ENCODE peak calls at places on chromosomes 3 and 15, in seven cellular contexts. One of them, this sample, is unnamed.

GRCh38 chr3:72738752-72739520 is 109.3 kb downstream of the SHQ1 start:
- DNase-seq in choroid plexus epithelial cell: peak; percentile 11
- DNase-seq in brain microvascular endothelial cell: no peak
- DNase-seq in A673: peak; percentile 62
- DNase-seq in pancreas: peak; percentile 70
- DNase-seq in cardiac fibroblast: peak; percentile 18
- DNase-seq in upper lobe of right lung: peak; percentile 80
- DNase-seq in this sample: peak; percentile 50

GRCh38 chr3:169526246-169526645 is 137.3 kb downstream of the MECOM start:
- DNase-seq in upper lobe of right lung: no peak
- DNase-seq in cardiac fibroblast: no peak
- DNase-seq in A673: no peak
- DNase-seq in brain microvascular endothelial cell: no peak
- DNase-seq in choroid plexus epithelial cell: no peak
- DNase-seq in pancreas: no peak
- DNase-seq in this sample: no peak

GRCh38 chr3:159432721-159433300 is 555.8 kb upstream of the IL12A start:
- DNase-seq in cardiac fibroblast: no peak
- DNase-seq in pancreas: no peak
- DNase-seq in choroid plexus epithelial cell: peak; percentile 53
- DNase-seq in A673: no peak
- DNase-seq in upper lobe of right lung: no peak
- DNase-seq in brain microvascular endothelial cell: no peak
- DNase-seq in this sample: no peak

GRCh38 chr3:107578523-107578922 is 55.8 kb downstream of the BBX start:
- DNase-seq in upper lobe of right lung: no peak
- DNase-seq in choroid plexus epithelial cell: no peak
- DNase-seq in cardiac fibroblast: no peak
- DNase-seq in brain microvascular endothelial cell: no peak
- DNase-seq in A673: no peak
- DNase-seq in pancreas: no peak
- DNase-seq in this sample: no peak

GRCh38 chr3:10941972-10942371 is 50.6 kb upstream of the SLC6A1 start:
- DNase-seq in pancreas: no peak
- DNase-seq in upper lobe of right lung: peak; percentile 53
- DNase-seq in cardiac fibroblast: no peak
- DNase-seq in brain microvascular endothelial cell: no peak
- DNase-seq in choroid plexus epithelial cell: peak; percentile 26
- DNase-seq in A673: peak; percentile 31
- DNase-seq in this sample: no peak

GRCh38 chr15:68382286-68383007 is 49.5 kb downstream of the ITGA11 start:
- DNase-seq in cardiac fibroblast: no peak
- DNase-seq in choroid plexus epithelial cell: no peak
- DNase-seq in A673: no peak
- DNase-seq in brain microvascular endothelial cell: no peak
- DNase-seq in pancreas: no peak
- DNase-seq in upper lobe of right lung: peak; percentile 36
- DNase-seq in this sample: peak; percentile 13

GRCh38 chr3:172138792-172139507 is 99.6 kb downstream of the FNDC3B start:
- DNase-seq in pancreas: peak; percentile 42
- DNase-seq in brain microvascular endothelial cell: peak; percentile 65
- DNase-seq in upper lobe of right lung: no peak
- DNase-seq in cardiac fibroblast: peak; percentile 44
- DNase-seq in A673: peak; percentile 63
- DNase-seq in choroid plexus epithelial cell: peak; percentile 60
- DNase-seq in this sample: peak; percentile 61

GRCh38 chr15:90620379-90621134 is 90.8 kb downstream of the CRTC3 start:
- DNase-seq in choroid plexus epithelial cell: peak; percentile 21
- DNase-seq in cardiac fibroblast: no peak
- DNase-seq in A673: no peak
- DNase-seq in upper lobe of right lung: no peak
- DNase-seq in pancreas: no peak
- DNase-seq in brain microvascular endothelial cell: no peak
- DNase-seq in this sample: no peak

GRCh38 chr15:94411279-94411678 is 179.9 kb downstream of the MCTP2 start:
- DNase-seq in A673: peak; percentile 5
- DNase-seq in cardiac fibroblast: no peak
- DNase-seq in brain microvascular endothelial cell: no peak
- DNase-seq in upper lobe of right lung: no peak
- DNase-seq in choroid plexus epithelial cell: no peak
- DNase-seq in pancreas: no peak
- DNase-seq in this sample: no peak

GRCh38 chr15:57541805-57542504 is 49.7 kb upstream of the MYZAP start:
- DNase-seq in pancreas: peak; percentile 72
- DNase-seq in A673: peak; percentile 83
- DNase-seq in choroid plexus epithelial cell: peak; percentile 88
- DNase-seq in upper lobe of right lung: no peak
- DNase-seq in brain microvascular endothelial cell: peak; percentile 80
- DNase-seq in cardiac fibroblast: peak; percentile 88
- DNase-seq in this sample: peak; percentile 72

GRCh38 chr15:75171408-75171807 is 30.3 kb upstream of the C15orf39 start:
- DNase-seq in pancreas: no peak
- DNase-seq in cardiac fibroblast: peak; percentile 53
- DNase-seq in upper lobe of right lung: peak; percentile 67
- DNase-seq in choroid plexus epithelial cell: peak; percentile 80
- DNase-seq in A673: no peak
- DNase-seq in brain microvascular endothelial cell: peak; percentile 84
- DNase-seq in this sample: no peak

GRCh38 chr3:57733790-57734189 is 22.3 kb upstream of the SLMAP start:
- DNase-seq in upper lobe of right lung: no peak
- DNase-seq in cardiac fibroblast: no peak
- DNase-seq in pancreas: no peak
- DNase-seq in choroid plexus epithelial cell: no peak
- DNase-seq in brain microvascular endothelial cell: no peak
- DNase-seq in A673: no peak
- DNase-seq in this sample: no peak

GRCh38 chr3:179449621-179450020 is 1.6 kb downstream of the GNB4 start:
- DNase-seq in A673: no peak
- DNase-seq in pancreas: no peak
- DNase-seq in choroid plexus epithelial cell: peak; percentile 58
- DNase-seq in upper lobe of right lung: no peak
- DNase-seq in cardiac fibroblast: peak; percentile 40
- DNase-seq in brain microvascular endothelial cell: no peak
- DNase-seq in this sample: no peak

GRCh38 chr3:4976109-4976508 is 3.1 kb upstream of the BHLHE40 start:
- DNase-seq in brain microvascular endothelial cell: peak; percentile 74
- DNase-seq in cardiac fibroblast: peak; percentile 65
- DNase-seq in pancreas: peak; percentile 66
- DNase-seq in upper lobe of right lung: peak; percentile 78
- DNase-seq in choroid plexus epithelial cell: peak; percentile 83
- DNase-seq in A673: peak; percentile 78
- DNase-seq in this sample: peak; percentile 48

GRCh38 chr3:57675530-57675929 is 17.3 kb downstream of the DENND6A start:
- DNase-seq in A673: no peak
- DNase-seq in brain microvascular endothelial cell: no peak
- DNase-seq in upper lobe of right lung: no peak
- DNase-seq in cardiac fibroblast: no peak
- DNase-seq in pancreas: no peak
- DNase-seq in choroid plexus epithelial cell: no peak
- DNase-seq in this sample: no peak

GRCh38 chr15:77186518-77187095 is 115.7 kb upstream of the TSPAN3 start:
- DNase-seq in upper lobe of right lung: no peak
- DNase-seq in brain microvascular endothelial cell: no peak
- DNase-seq in choroid plexus epithelial cell: peak; percentile 81
- DNase-seq in A673: peak; percentile 65
- DNase-seq in pancreas: no peak
- DNase-seq in cardiac fibroblast: peak; percentile 68
- DNase-seq in this sample: no peak

GRCh38 chr3:78969483-78969882 is 798.3 kb downstream of the ROBO1 start:
- DNase-seq in upper lobe of right lung: no peak
- DNase-seq in choroid plexus epithelial cell: peak; percentile 62
- DNase-seq in pancreas: no peak
- DNase-seq in cardiac fibroblast: peak; percentile 72
- DNase-seq in A673: peak; percentile 92
- DNase-seq in brain microvascular endothelial cell: peak; percentile 58
- DNase-seq in this sample: no peak

GRCh38 chr3:9064853-9065252 is 101.6 kb upstream of the RAD18 start:
- DNase-seq in pancreas: no peak
- DNase-seq in choroid plexus epithelial cell: no peak
- DNase-seq in cardiac fibroblast: no peak
- DNase-seq in upper lobe of right lung: no peak
- DNase-seq in brain microvascular endothelial cell: no peak
- DNase-seq in A673: peak; percentile 83
- DNase-seq in this sample: no peak

GRCh38 chr3:32423534-32423933 is 31.9 kb downstream of the CMTM7 start:
- DNase-seq in cardiac fibroblast: no peak
- DNase-seq in upper lobe of right lung: no peak
- DNase-seq in choroid plexus epithelial cell: no peak
- DNase-seq in pancreas: no peak
- DNase-seq in brain microvascular endothelial cell: no peak
- DNase-seq in A673: no peak
- DNase-seq in this sample: no peak

DNA sequence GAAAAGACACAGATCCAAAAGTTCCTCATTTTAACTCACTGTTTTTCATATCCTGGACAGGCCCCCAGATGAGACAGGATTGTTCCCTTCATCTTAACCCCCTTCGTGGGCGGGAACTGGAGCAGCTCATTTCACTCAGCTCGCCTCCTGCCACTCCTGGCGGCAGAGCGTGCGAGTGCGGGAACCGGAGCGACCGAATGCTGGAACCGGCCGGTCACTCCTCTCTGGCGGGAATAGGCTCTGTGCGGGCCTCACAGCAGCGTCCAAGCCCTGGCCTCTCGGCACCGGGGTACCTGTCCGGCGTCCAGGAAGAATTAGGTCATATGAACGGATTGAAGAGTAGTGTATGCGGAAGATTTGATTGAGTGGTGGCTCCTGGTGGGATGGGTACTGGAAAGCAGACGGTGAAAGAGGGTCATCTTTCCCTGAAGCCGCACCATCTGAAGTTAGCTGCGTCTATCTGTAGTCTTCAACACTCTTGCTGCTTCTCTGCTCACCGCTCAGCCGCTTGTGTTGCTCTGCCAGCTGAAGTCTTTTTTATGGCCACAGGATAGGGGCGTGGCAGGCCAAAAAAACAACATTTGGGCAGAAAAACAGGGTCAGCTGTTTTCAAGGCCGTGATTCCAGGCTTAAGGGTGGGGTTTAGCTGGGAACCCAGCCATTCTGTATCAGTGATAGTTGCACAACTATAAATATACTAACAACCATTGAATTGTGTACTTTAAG is 42.3 kb upstream of the FXR1 start:
- DNase-seq in upper lobe of right lung: peak; percentile 68
- DNase-seq in brain microvascular endothelial cell: no peak
- DNase-seq in cardiac fibroblast: peak; percentile 76
- DNase-seq in choroid plexus epithelial cell: peak; percentile 9
- DNase-seq in A673: no peak
- DNase-seq in pancreas: peak; percentile 34
- DNase-seq in this sample: no peak
- H3K4me3 ChIP-seq in upper lobe of right lung: peak overlapping the region; percentile 36
- H3K4me3 ChIP-seq in brain microvascular endothelial cell: peak overlapping the region; percentile 12
- H3K4me3 ChIP-seq in cardiac fibroblast: peak overlapping the region; percentile 24
- H3K4me3 ChIP-seq in choroid plexus epithelial cell: peak overlapping the region; percentile 24
- H3K4me3 ChIP-seq in A673: no peak overlapping the region
- H3K4me3 ChIP-seq in pancreas: no peak overlapping the region
- H3K4me3 ChIP-seq in this sample: peak overlapping the region; percentile 32

GRCh38 chr15:85414991-85415390 is 34.6 kb downstream of the AKAP13 start:
- DNase-seq in cardiac fibroblast: no peak
- DNase-seq in A673: no peak
- DNase-seq in brain microvascular endothelial cell: no peak
- DNase-seq in choroid plexus epithelial cell: no peak
- DNase-seq in upper lobe of right lung: peak; percentile 40
- DNase-seq in pancreas: no peak
- DNase-seq in this sample: no peak

GRCh38 chr15:85414037-85414436 is 33.6 kb downstream of the AKAP13 start:
- DNase-seq in pancreas: no peak
- DNase-seq in A673: no peak
- DNase-seq in cardiac fibroblast: no peak
- DNase-seq in brain microvascular endothelial cell: no peak
- DNase-seq in upper lobe of right lung: no peak
- DNase-seq in choroid plexus epithelial cell: no peak
- DNase-seq in this sample: no peak

GRCh38 chr15:85411992-85412538 is 31.7 kb downstream of the AKAP13 start:
- DNase-seq in cardiac fibroblast: no peak
- DNase-seq in pancreas: no peak
- DNase-seq in brain microvascular endothelial cell: no peak
- DNase-seq in upper lobe of right lung: no peak
- DNase-seq in A673: no peak
- DNase-seq in choroid plexus epithelial cell: peak; percentile 50
- DNase-seq in this sample: no peak

GRCh38 chr15:85414495-85414894 is 34.1 kb downstream of the AKAP13 start:
- DNase-seq in pancreas: no peak
- DNase-seq in cardiac fibroblast: peak; percentile 63
- DNase-seq in upper lobe of right lung: no peak
- DNase-seq in brain microvascular endothelial cell: no peak
- DNase-seq in A673: no peak
- DNase-seq in choroid plexus epithelial cell: peak; percentile 57
- DNase-seq in this sample: no peak

GRCh38 chr15:85412956-85413854 is 32.8 kb downstream of the AKAP13 start:
- DNase-seq in choroid plexus epithelial cell: peak; percentile 95
- DNase-seq in A673: peak; percentile 74
- DNase-seq in pancreas: no peak
- DNase-seq in cardiac fibroblast: peak; percentile 74
- DNase-seq in brain microvascular endothelial cell: peak; percentile 94
- DNase-seq in upper lobe of right lung: peak; percentile 67
- DNase-seq in this sample: peak; percentile 65
- H3K4me3 ChIP-seq in choroid plexus epithelial cell: no peak overlapping the region
- H3K4me3 ChIP-seq in A673: no peak overlapping the region
- H3K4me3 ChIP-seq in pancreas: no peak overlapping the region
- H3K4me3 ChIP-seq in cardiac fibroblast: peak overlapping the region; percentile 32
- H3K4me3 ChIP-seq in brain microvascular endothelial cell: no peak overlapping the region
- H3K4me3 ChIP-seq in upper lobe of right lung: no peak overlapping the region
- H3K4me3 ChIP-seq in this sample: no peak overlapping the region

GRCh38 chr3:150771600-150771999 is 8.6 kb upstream of the SIAH2 start:
- DNase-seq in brain microvascular endothelial cell: no peak
- DNase-seq in cardiac fibroblast: no peak
- DNase-seq in pancreas: no peak
- DNase-seq in A673: no peak
- DNase-seq in upper lobe of right lung: no peak
- DNase-seq in choroid plexus epithelial cell: no peak
- DNase-seq in this sample: no peak
- H3K4me3 ChIP-seq in brain microvascular endothelial cell: no peak overlapping the region
- H3K4me3 ChIP-seq in cardiac fibroblast: no peak overlapping the region
- H3K4me3 ChIP-seq in pancreas: no peak overlapping the region
- H3K4me3 ChIP-seq in A673: no peak overlapping the region
- H3K4me3 ChIP-seq in upper lobe of right lung: no peak overlapping the region
- H3K4me3 ChIP-seq in choroid plexus epithelial cell: no peak overlapping the region
- H3K4me3 ChIP-seq in this sample: no peak overlapping the region

GRCh38 chr3:147379651-147380050 is 26.7 kb downstream of the ZIC4 start:
- DNase-seq in cardiac fibroblast: no peak
- DNase-seq in choroid plexus epithelial cell: no peak
- DNase-seq in upper lobe of right lung: no peak
- DNase-seq in pancreas: no peak
- DNase-seq in A673: no peak
- DNase-seq in brain microvascular endothelial cell: no peak
- DNase-seq in this sample: no peak

GRCh38 chr3:147380271-147380995 is 25.9 kb downstream of the ZIC4 start:
- DNase-seq in choroid plexus epithelial cell: no peak
- DNase-seq in A673: no peak
- DNase-seq in upper lobe of right lung: no peak
- DNase-seq in cardiac fibroblast: no peak
- DNase-seq in pancreas: no peak
- DNase-seq in brain microvascular endothelial cell: no peak
- DNase-seq in this sample: no peak

GRCh38 chr3:147377412-147378185 is 28.7 kb downstream of the ZIC4 start:
- DNase-seq in cardiac fibroblast: no peak
- DNase-seq in A673: no peak
- DNase-seq in choroid plexus epithelial cell: peak; percentile 51
- DNase-seq in brain microvascular endothelial cell: no peak
- DNase-seq in upper lobe of right lung: no peak
- DNase-seq in pancreas: no peak
- DNase-seq in this sample: no peak

GRCh38 chr3:147380996-147381376 is 25.4 kb downstream of the ZIC4 start:
- DNase-seq in cardiac fibroblast: no peak
- DNase-seq in A673: no peak
- DNase-seq in upper lobe of right lung: no peak
- DNase-seq in choroid plexus epithelial cell: no peak
- DNase-seq in pancreas: no peak
- DNase-seq in brain microvascular endothelial cell: no peak
- DNase-seq in this sample: no peak

GRCh38 chr3:147378186-147378503 is 28.2 kb downstream of the ZIC4 start:
- DNase-seq in pancreas: no peak
- DNase-seq in cardiac fibroblast: no peak
- DNase-seq in brain microvascular endothelial cell: no peak
- DNase-seq in upper lobe of right lung: no peak
- DNase-seq in choroid plexus epithelial cell: peak; percentile 62
- DNase-seq in A673: no peak
- DNase-seq in this sample: no peak
- H3K4me3 ChIP-seq in pancreas: no peak overlapping the region
- H3K4me3 ChIP-seq in cardiac fibroblast: no peak overlapping the region
- H3K4me3 ChIP-seq in brain microvascular endothelial cell: no peak overlapping the region
- H3K4me3 ChIP-seq in upper lobe of right lung: no peak overlapping the region
- H3K4me3 ChIP-seq in choroid plexus epithelial cell: peak overlapping the region; percentile 35
- H3K4me3 ChIP-seq in A673: no peak overlapping the region
- H3K4me3 ChIP-seq in this sample: no peak overlapping the region